ENCODE peak calls at places on chromosomes 16 and 17, in six cellular contexts. M is neural progenitor cell, H is body of pancreas, Z is hepatocyte, D is mammary epithelial cell, J is adipocyte. W is an unnamed sample. For H3K4me1 and H3K27me3, the result is how much of the 10 kb centered on the place peaks cover.

GRCh38 chr16:52383071-52383470 is 163.9 kb downstream of the TOX3 start:
- DNase-seq in J (no peak), M (peak), Z (no peak), D (no peak), H (no peak), W (no peak)

GRCh38 chr17:1755252-1755992 is 6.4 kb upstream of the SERPINF1 start:
- DNase-seq in D (no peak), M (no peak), Z (no peak), H (no peak), J (no peak), W (no peak)

GRCh38 chr16:89289428-89290395 is 72.2 kb downstream of the ZNF778 start:
- DNase-seq in M (peak), D (peak), H (peak), Z (peak), J (peak), W (peak)

GRCh38 chr16:28984619-28985135 is at the start of gene LAT:
- DNase-seq in Z (no peak), H (no peak), M (no peak), D (no peak), J (no peak), W (no peak)

GRCh38 chr16:47732806-47733150 is 271.6 kb downstream of the PHKB start:
- DNase-seq in M (no peak), Z (no peak), J (peak), D (peak), H (no peak), W (peak)

GRCh38 chr16:72818286-72818845 is 229.6 kb downstream of the ZFHX3 start:
- DNase-seq in H (no peak), D (no peak), Z (no peak), J (peak), M (peak), W (no peak)

GRCh38 chr16:54673353-54673752 is 257.3 kb upstream of the IRX5 start:
- DNase-seq in H (no peak), D (peak), M (no peak), Z (no peak), J (no peak), W (no peak)

GRCh38 chr17:47896672-47897490 is 845 bp downstream of the SP2 start:
- DNase-seq in H (no peak), M (no peak), D (no peak), J (peak), Z (no peak), W (no peak)

GRCh38 chr16:3187798-3188674 is at the start of gene OR1F1:
- DNase-seq in Z (no peak), D (peak), H (no peak), J (peak), M (peak), W (peak)

GRCh38 chr16:70681382-70682238 is 4.2 kb downstream of the MTSS2 start:
- DNase-seq in Z (no peak), H (peak), J (no peak), M (no peak), D (no peak), W (no peak)

GRCh38 chr17:3602499-3602898 is 6.7 kb downstream of the TRPV1 start:
- DNase-seq in D (no peak), Z (no peak), J (peak), H (peak), M (peak), W (peak)

GRCh38 chr16:4365014-4365406 is 6.6 kb upstream of the VASN start:
- DNase-seq in H (no peak), J (no peak), D (no peak), M (no peak), Z (no peak), W (no peak)

GRCh38 chr17:50102164-50102991 is 7.2 kb downstream of the PDK2 start:
- DNase-seq in M (no peak), H (peak), J (no peak), Z (peak), D (no peak), W (no peak)

GRCh38 chr17:17713839-17714238 is 32.6 kb downstream of the RAI1 start:
- DNase-seq in D (no peak), J (peak), Z (peak), M (no peak), H (peak), W (no peak)
- H3K4me1 ChIP-seq in D (under half), J (under half), Z (half or more), M (under half), H (under half), W (under half)

GRCh38 chr17:66965801-66966528 is 1.5 kb downstream of the CACNG4 start:
- DNase-seq in H (peak), D (no peak), Z (peak), J (no peak), M (peak), W (peak)
- H3K27me3 ChIP-seq in H (under half), D (under half), Z (under half), J (half or more), M (half or more), W (half or more)

GRCh38 chr16:85913688-85914422 is 14.9 kb downstream of the IRF8 start:
- DNase-seq in M (peak), H (no peak), Z (no peak), J (no peak), D (no peak), W (no peak)

GRCh38 chr16:85911531-85911930 is 12.6 kb downstream of the IRF8 start:
- DNase-seq in Z (no peak), J (no peak), H (no peak), M (no peak), D (no peak), W (peak)

GRCh38 chr16:85913141-85913601 is 14.2 kb downstream of the IRF8 start:
- DNase-seq in Z (no peak), J (no peak), M (peak), D (no peak), H (no peak), W (no peak)

GRCh38 chr16:85910854-85911247 is 11.9 kb downstream of the IRF8 start:
- DNase-seq in Z (no peak), H (no peak), M (no peak), D (no peak), J (no peak), W (no peak)

GRCh38 chr16:85912271-85912974 is 13.5 kb downstream of the IRF8 start:
- DNase-seq in Z (peak), H (peak), D (no peak), M (peak), J (peak), W (peak)
- H3K4me1 ChIP-seq in Z (under half), H (under half), D (under half), M (under half), J (under half), W (under half)

GRCh38 chr17:61451538-61452300 is 503 bp upstream of the TBX4 start:
- DNase-seq in H (no peak), M (peak), Z (no peak), J (peak), D (no peak), W (no peak)

GRCh38 chr17:61450641-61451537 is 1.3 kb upstream of the TBX4 start:
- DNase-seq in D (no peak), J (no peak), H (no peak), Z (no peak), M (peak), W (no peak)

GRCh38 chr17:61448042-61448441 is 4.2 kb upstream of the TBX4 start:
- DNase-seq in M (no peak), H (no peak), D (no peak), J (no peak), Z (no peak), W (no peak)

GRCh38 chr17:61447358-61447757 is 4.9 kb upstream of the TBX4 start:
- DNase-seq in D (no peak), J (no peak), H (no peak), M (no peak), Z (no peak), W (no peak)

GRCh38 chr17:61449707-61450640 is 2.2 kb upstream of the TBX4 start:
- DNase-seq in J (no peak), Z (no peak), M (no peak), H (no peak), D (no peak), W (no peak)
- H3K27me3 ChIP-seq in J (under half), Z (under half), M (half or more), H (under half), D (under half), W (under half)

W was measured in HAP-1.